ENCODE peak calls at places on chromosome 12, in four cellular contexts. K is heart left ventricle; S is CD4-positive, alpha-beta memory T cell; N is cardiac muscle cell. F is an unnamed sample.
A peak's percentile ranks its signal among the peaks of the same experiment; 100 is the strongest.

GRCh38 chr12:122687091-122687490 is 16.1 kb downstream of the HCAR2 start:
- DNase-seq in K (no peak), N (no peak), S (no peak), F (no peak)

GRCh38 chr12:122080149-122081107 is 1.9 kb downstream of the MLXIP start:
- DNase-seq in S (no peak), N (no peak), K (peak; percentile 76), F (no peak)

GRCh38 chr12:124545508-124546418 is 21.6 kb downstream of the NCOR2 start:
- DNase-seq in S (peak; percentile 12), N (no peak), K (no peak), F (no peak)

GRCh38 chr12:94100254-94100653 is 48.1 kb upstream of the PLXNC1 start:
- DNase-seq in N (no peak), S (no peak), K (no peak), F (no peak)

GRCh38 chr12:2003676-2004112 is 563 bp downstream of the DCP1B start:
- DNase-seq in K (no peak), S (no peak), N (no peak), F (no peak)

GRCh38 chr12:24496755-24497154 is 452.1 kb downstream of the BCAT1 start:
- DNase-seq in S (no peak), N (no peak), K (no peak), F (no peak)

GRCh38 chr12:116955382-116956021 is 44.8 kb downstream of the FBXW8 start:
- DNase-seq in N (no peak), K (no peak), S (peak; percentile 45), F (no peak)

GRCh38 chr12:110301065-110301806 is 20.2 kb downstream of the ATP2A2 start:
- DNase-seq in N (peak; percentile 31), S (no peak), K (peak; percentile 23), F (no peak)

GRCh38 chr12:57173089-57173488 is 25.7 kb upstream of the LRP1-AS start:
- DNase-seq in S (no peak), K (no peak), N (peak; percentile 23), F (peak; percentile 33)

GRCh38 chr12:126811401-126811800 is 1455.6 kb upstream of the TMEM132C start:
- DNase-seq in K (no peak), S (no peak), N (no peak), F (no peak)

GRCh38 chr12:124283326-124283725 is 11.6 kb upstream of the RFLNA start:
- DNase-seq in S (no peak), K (no peak), N (no peak), F (no peak)

GRCh38 chr12:104792570-104792969 is 165.5 kb downstream of the SLC41A2 start:
- DNase-seq in K (peak; percentile 31), S (no peak), N (peak; percentile 14), F (no peak)

GRCh38 chr12:47733142-47733541 is 7.9 kb upstream of the ENDOU start:
- DNase-seq in K (no peak), N (no peak), S (no peak), F (no peak)

GRCh38 chr12:49503674-49504180 is 35.1 kb upstream of the KCNH3 start:
- DNase-seq in S (no peak), N (no peak), K (no peak), F (no peak)

GRCh38 chr12:92396647-92397258 is 251.1 kb upstream of the BTG1 start:
- DNase-seq in S (no peak), K (no peak), N (no peak), F (no peak)

GRCh38 chr12:111546758-111547383 is 52.2 kb downstream of the ATXN2 start:
- DNase-seq in S (peak; percentile 41), K (no peak), N (no peak), F (no peak)

GRCh38 chr12:103495783-103496456 is at the start of gene C12orf42:
- DNase-seq in K (no peak), N (peak; percentile 55), S (peak; percentile 21), F (peak; percentile 23)

GRCh38 chr12:65885312-65885711 is 61.0 kb downstream of the HMGA2 start:
- DNase-seq in S (no peak), K (no peak), N (no peak), F (no peak)

GRCh38 chr12:40152783-40153383 is 47.0 kb upstream of the SLC2A13 start:
- DNase-seq in S (peak; percentile 37), K (no peak), N (peak; percentile 52), F (peak; percentile 27)

GRCh38 chr12:60402996-60403395 is 807.2 kb downstream of the SLC16A7 start:
- DNase-seq in N (no peak), K (no peak), S (no peak), F (no peak)

GRCh38 chr12:113862570-113863454 is 103.3 kb downstream of the RBM19 start:
- DNase-seq in S (no peak), K (no peak), N (no peak), F (peak; percentile 25)

GRCh38 chr12:65891219-65891618 is 66.9 kb downstream of the HMGA2 start:
- DNase-seq in N (no peak), K (no peak), S (no peak), F (no peak)

GRCh38 chr12:43884683-43885410 is 49.0 kb downstream of the TMEM117 start:
- DNase-seq in S (no peak), K (no peak), N (peak; percentile 35), F (no peak)

GRCh38 chr12:108641446-108642268 is 8.0 kb upstream of the SELPLG start:
- DNase-seq in N (no peak), S (no peak), K (no peak), F (no peak)

GRCh38 chr12:65695077-65695865 is 129.0 kb upstream of the HMGA2 start:
- DNase-seq in N (peak; percentile 38), S (no peak), K (peak; percentile 56), F (no peak)

GRCh38 chr12:51270067-51270846 is at the start of gene SMAGP:
- DNase-seq in N (peak; percentile 80), S (peak; percentile 38), K (peak; percentile 72), F (peak; percentile 59)

GRCh38 chr12:58346032-58346632 is 404.8 kb downstream of the ATP23 start:
- DNase-seq in N (peak; percentile 51), S (peak; percentile 37), K (no peak), F (no peak)

DNA sequence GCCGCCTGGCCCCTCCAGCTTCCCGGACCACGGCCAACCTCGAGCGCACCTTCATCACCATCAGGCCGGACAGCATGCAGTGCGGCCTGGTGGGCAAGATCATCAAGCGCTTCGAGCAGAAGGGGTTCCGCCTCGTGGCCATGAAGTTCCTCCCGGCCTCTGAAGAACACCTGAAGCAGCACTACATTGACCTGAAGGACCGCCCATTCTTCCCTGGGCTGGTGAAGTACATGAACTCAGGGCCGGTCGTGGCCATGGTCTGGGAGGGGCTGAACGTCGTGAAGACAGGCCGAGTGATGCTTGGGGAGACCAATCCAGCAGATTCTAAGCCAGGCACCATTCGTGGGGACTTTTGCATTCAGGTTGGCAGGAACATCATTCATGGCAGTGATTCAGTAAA is 9.5 kb downstream of the RNU4-2 start:
- DNase-seq in K (no peak), S (no peak), N (no peak), F (no peak)
- H3K27me3 ChIP-seq in K (no peaks in the 10 kb centered on the region), S (no peaks in the 10 kb centered on the region), N (no peaks in the 10 kb centered on the region), F (no peaks in the 10 kb centered on the region)

DNA sequence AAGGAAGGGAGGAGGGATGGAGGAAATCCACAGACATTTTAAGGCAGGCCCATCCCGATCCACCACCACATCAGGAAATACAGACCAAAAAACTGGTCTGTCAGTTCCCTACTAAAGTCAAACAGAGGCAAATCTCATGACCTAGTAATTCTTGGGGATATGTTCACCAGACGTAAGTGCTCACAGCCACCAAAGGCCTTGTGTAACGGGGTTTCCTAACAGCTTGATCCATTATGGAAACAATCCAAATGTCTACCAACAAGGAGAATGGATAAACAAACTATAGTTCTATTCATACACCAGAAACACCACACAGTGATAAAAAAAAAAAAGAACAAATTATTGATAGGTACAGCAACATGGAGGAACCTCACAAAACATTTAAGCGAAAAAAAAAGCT is 72.9 kb downstream of the PRKAB1 start:
- DNase-seq in K (no peak), N (no peak), S (no peak), F (no peak)
- H3K27me3 ChIP-seq in K (no peaks in the 10 kb centered on the region), N (no peaks in the 10 kb centered on the region), S (no peaks in the 10 kb centered on the region), F (no peaks in the 10 kb centered on the region)

GRCh38 chr12:26227376-26227775 is 32.0 kb downstream of the SSPN start:
- DNase-seq in S (no peak), K (no peak), N (no peak), F (no peak)

GRCh38 chr12:26224657-26225056 is 29.3 kb downstream of the SSPN start:
- DNase-seq in K (no peak), N (no peak), S (no peak), F (no peak)

GRCh38 chr12:26229910-26230309 is 34.5 kb downstream of the SSPN start:
- DNase-seq in N (no peak), K (no peak), S (no peak), F (no peak)

GRCh38 chr12:26226119-26226518 is 30.7 kb downstream of the SSPN start:
- DNase-seq in N (no peak), S (no peak), K (no peak), F (no peak)

DNA sequence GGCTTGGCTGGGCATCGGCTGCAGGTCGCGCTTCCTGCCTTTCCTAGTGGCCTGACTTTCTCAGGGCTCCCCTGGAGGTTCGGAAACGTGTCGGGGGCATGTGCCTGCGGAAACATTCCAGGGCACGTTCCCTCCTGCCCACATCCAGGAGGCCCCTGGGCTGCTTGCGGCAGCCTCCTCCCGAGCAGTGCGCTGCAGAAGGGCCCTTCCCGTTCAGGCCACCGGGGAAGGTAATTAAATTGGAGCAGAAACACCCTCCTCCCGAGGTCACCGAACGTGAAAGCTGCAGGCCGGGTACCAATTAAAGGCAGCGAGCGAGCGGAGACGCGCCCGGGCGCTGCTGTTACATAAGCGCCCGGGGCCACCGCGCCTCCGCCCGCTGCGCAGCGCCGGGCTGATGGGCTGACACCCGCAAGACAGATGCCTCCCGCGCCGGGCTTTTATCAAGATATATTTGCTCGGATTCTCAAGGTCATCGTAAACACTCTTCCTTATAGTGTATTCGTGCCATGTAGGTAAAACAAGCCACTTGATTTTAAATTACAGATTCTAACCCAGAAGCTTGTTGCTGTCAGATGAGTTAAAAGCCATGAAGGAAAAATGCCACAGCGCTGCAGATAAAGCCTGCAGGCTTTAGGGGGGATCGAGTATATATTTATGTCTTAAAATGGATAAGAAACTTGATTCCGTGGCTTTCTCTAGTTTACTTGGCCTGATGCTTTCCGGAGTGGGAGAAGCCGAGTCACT is 31.4 kb downstream of the SSPN start:
- DNase-seq in K (no peak), N (peak; percentile 55), S (no peak), F (peak; percentile 74)
- H3K27me3 ChIP-seq in K (no peaks in the 10 kb centered on the region), N (peaks cover 71% of the 10 kb centered on the region), S (no peaks in the 10 kb centered on the region), F (peaks cover 72% of the 10 kb centered on the region)

GRCh38 chr12:79677667-79678066 is 13.1 kb downstream of the PAWR start:
- DNase-seq in K (no peak), S (no peak), N (no peak), F (no peak)
- H3K27me3 ChIP-seq in K (no peaks in the 10 kb centered on the region), S (no peaks in the 10 kb centered on the region), N (no peaks in the 10 kb centered on the region), F (no peaks in the 10 kb centered on the region)

DNA sequence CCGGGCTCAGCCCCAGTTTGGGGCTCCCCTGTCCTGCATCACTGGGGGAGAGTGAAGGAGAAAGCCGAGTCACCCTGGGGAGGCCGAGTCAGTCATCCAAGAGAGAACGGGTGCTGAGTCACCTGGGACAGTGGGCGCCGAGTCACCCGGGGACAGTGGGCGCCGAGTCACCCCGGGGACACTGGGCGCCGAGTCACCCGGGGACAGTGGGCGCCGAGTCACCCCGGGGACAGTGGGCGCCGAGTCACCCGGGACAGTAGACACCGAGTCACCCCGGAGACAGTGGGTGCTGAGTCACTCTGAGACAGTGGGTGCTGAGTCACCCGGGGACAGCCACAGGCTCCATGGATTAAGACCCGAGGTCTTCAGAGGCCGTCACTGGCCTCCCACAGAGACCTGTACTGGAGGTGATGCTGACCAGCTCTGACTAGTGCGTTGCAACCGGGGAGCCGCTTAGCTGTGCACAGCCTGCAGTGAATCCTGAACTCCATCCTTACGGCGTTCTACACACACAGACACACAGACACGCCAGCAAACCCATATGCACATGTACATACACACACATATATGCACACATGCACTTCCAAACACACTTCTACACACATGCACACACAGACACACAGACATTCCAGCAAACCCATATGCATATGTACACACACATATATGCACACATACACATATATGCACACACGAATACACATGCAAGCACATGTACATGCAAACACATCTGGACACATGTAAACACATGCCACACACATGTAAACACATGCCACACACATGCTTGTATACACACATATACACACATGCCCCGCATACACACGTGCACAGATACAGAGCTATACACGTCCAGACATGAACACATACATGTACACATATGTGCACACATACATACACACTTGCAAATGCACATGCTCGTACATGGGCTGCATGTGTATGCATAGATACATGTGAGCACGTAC is 64.9 kb upstream of the GALNT9 start:
- DNase-seq in N (no peak), S (no peak), K (no peak), F (no peak)
- H3K27me3 ChIP-seq in N (peaks cover 49% of the 10 kb centered on the region), S (no peaks in the 10 kb centered on the region), K (peaks cover 15% of the 10 kb centered on the region), F (peaks cover 93% of the 10 kb centered on the region)

F was measured in NT2/D1.